ENCODE peak calls at places on chromosomes 1 and 21, in four cellular contexts. M is CD4-positive, alpha-beta T cell; O is fibroblast of mammary gland; U is K562. I is an unnamed sample.

GRCh38 chr1:200362421-200362820 is 47.4 kb downstream of the ZNF281 start:
- DNase-seq in M (no peak), O (no peak), U (no peak), I (no peak)

GRCh38 chr1:212228591-212229119 is 56.6 kb upstream of the PPP2R5A start:
- DNase-seq in M (no peak), O (no peak), U (no peak), I (no peak)

GRCh38 chr1:30809514-30810263 is 52.1 kb upstream of the LAPTM5 start:
- DNase-seq in M (no peak), O (peak; percentile 79), U (peak; percentile 79), I (no peak)

GRCh38 chr21:37072988-37073416 is at the start of the genes PIGP and TTC3:
- DNase-seq in M (peak; percentile 96), O (peak; percentile 90), U (peak; percentile 99), I (peak; percentile 99)

GRCh38 chr1:11331874-11332546 is 59.0 kb downstream of the UBIAD1 start:
- DNase-seq in M (no peak), O (no peak), U (no peak), I (no peak)

GRCh38 chr1:84851839-84852238 is 41.2 kb downstream of the LPAR3 start:
- DNase-seq in M (no peak), O (peak; percentile 95), U (no peak), I (no peak)

GRCh38 chr1:91799863-91800262 is 86.1 kb downstream of the TGFBR3 start:
- DNase-seq in M (no peak), O (no peak), U (no peak), I (no peak)

GRCh38 chr1:4778056-4778455 is 123.6 kb downstream of the AJAP1 start:
- DNase-seq in M (no peak), O (no peak), U (peak; percentile 50), I (no peak)

GRCh38 chr1:155038602-155039307 is 5.1 kb downstream of the DCST1 start:
- DNase-seq in M (no peak), O (peak; percentile 56), U (no peak), I (no peak)

GRCh38 chr1:13667696-13668095 is 32.3 kb upstream of the PRDM2 start:
- DNase-seq in M (no peak), O (no peak), U (no peak), I (no peak)

GRCh38 chr1:21468597-21468996 is 28.7 kb downstream of the NBPF3 start:
- DNase-seq in M (no peak), O (peak; percentile 56), U (peak; percentile 46), I (no peak)

GRCh38 chr1:63798284-63798683 is 24.5 kb downstream of the ROR1 start:
- DNase-seq in M (no peak), O (no peak), U (no peak), I (no peak)

GRCh38 chr1:40897499-40897898 is 35.3 kb upstream of the CITED4 start:
- DNase-seq in M (no peak), O (peak; percentile 62), U (no peak), I (no peak)

GRCh38 chr1:27959792-27960603 is at the start of gene XKR8:
- DNase-seq in M (peak; percentile 86), O (peak; percentile 56), U (peak; percentile 79), I (peak; percentile 74)

GRCh38 chr1:37495875-37496274 is 18.7 kb downstream of the MEAF6 start:
- DNase-seq in M (no peak), O (no peak), U (no peak), I (no peak)

GRCh38 chr1:29243023-29243862 is 6.9 kb downstream of the PTPRU start:
- DNase-seq in M (no peak), O (peak; percentile 48), U (no peak), I (no peak)

GRCh38 chr1:91891486-91891885 is 5.5 kb upstream of the TGFBR3 start:
- DNase-seq in M (no peak), O (peak; percentile 78), U (no peak), I (no peak)

GRCh38 chr21:27464643-27465042 is 497.8 kb upstream of the ADAMTS5 start:
- DNase-seq in M (no peak), O (no peak), U (no peak), I (no peak)

GRCh38 chr1:3669421-3669821 is 17.1 kb downstream of the TP73 start:
- DNase-seq in M (no peak), O (no peak), U (no peak), I (no peak)

DNA sequence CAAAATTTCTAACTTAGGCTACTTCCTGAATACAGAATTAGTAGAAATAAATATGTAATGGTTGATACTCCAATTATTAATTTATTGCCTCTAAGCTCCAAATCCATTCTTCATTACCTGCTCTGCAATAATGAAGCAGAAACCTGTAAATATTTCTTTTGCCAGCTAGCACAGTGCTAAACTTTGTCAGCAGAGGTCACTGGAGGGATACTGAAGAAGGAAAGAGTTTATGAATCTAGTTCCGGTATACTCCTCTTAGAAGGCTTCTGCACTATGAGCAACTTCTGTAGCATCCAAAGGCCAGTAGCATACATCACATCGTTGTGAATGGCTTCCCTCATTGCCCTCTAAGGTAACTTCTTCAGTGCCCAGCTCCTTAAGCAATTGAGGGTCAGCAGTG is 81.0 kb upstream of the LHX8 start:
- DNase-seq in M (no peak), O (no peak), U (no peak), I (no peak)
- TF ChIP-seq CTCF in M (no peak), O (no peak), U (no peak), I (peak; percentile 29)

DNA sequence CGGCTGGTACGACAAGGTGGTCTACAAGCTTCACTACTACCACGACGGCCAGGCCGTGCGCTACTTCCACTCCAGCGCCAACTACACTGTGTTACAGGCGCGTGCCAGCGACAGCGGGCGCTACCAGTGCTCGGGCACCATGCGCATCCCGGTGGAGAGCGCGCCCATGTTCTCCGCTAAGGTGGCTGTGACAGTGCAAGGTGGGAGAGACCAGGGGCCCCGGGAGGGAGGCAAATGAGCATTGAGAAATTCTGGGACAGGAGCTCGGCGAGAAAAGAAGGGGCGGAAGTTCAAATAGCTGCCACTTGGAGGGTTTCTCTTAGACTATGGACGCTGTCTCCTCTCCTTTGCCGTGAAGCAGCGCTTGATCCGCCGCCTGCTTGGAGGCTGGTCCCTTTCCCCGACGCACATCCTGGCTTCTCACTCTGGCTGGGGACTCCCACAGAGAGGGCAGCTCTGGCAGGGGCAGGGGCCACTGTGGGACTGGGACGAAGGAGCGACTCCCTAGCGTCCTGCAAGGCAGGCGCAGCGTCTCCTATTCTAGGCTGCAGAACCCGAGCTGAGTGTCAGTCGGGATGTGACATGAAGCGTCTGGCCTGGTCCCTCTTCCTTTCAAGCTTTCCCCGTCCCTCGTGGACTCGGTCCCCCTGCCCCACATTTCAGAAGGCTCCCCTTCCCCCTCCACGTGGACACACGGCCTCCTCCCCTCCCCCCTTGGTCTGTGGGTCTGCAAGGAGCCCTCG is 4.7 kb downstream of the FCRLB start:
- DNase-seq in M (peak; percentile 45), O (peak; percentile 42), U (peak; percentile 35), I (peak; percentile 32)
- TF ChIP-seq CTCF in M (no peak), O (peak; percentile 38), U (peak; percentile 29), I (peak; percentile 52)

GRCh38 chr1:220514256-220514655 is 13.7 kb upstream of the MARK1 start:
- DNase-seq in M (no peak), O (no peak), U (no peak), I (no peak)

GRCh38 chr1:220513834-220514233 is 14.1 kb upstream of the MARK1 start:
- DNase-seq in M (no peak), O (no peak), U (no peak), I (no peak)

GRCh38 chr1:220516014-220516721 is 11.8 kb upstream of the MARK1 start:
- DNase-seq in M (no peak), O (no peak), U (no peak), I (no peak)

GRCh38 chr1:220511183-220511582 is 16.8 kb upstream of the MARK1 start:
- DNase-seq in M (no peak), O (no peak), U (no peak), I (no peak)

GRCh38 chr1:220511785-220512184 is 16.2 kb upstream of the MARK1 start:
- DNase-seq in M (no peak), O (no peak), U (no peak), I (no peak)
- TF ChIP-seq CTCF in M (no peak), O (peak; percentile 6), U (peak; percentile 39), I (peak; percentile 56)

DNA sequence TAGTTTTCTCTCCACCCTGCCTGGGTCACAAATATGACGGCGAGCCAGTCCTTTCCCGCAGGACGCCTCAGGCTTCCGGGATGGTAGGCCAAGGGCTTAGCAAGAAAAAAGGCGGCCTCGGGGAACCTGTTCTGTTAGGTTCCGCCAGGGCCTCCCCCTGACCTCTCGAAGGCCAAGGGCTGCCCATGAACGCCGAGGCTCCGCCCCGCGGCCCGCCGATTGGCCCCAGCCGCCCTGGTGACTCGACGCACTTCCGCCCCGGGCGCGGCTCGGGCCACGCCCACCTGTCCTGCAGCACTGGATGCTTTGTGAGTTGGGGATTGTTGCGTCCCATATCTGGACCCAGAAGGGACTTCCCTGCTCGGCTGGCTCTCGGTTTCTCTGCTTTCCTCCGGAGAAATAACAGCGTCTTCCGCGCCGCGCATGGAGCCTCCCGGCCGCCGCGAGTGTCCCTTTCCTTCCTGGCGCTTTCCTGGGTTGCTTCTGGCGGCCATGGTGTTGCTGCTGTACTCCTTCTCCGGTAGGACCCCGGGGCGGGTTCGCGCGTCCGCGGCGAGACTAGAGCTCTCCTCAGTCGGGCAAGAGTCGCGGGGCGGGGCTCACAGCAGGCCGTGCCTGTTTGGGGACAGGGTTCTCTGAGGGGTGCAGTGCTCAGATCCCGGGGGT is at the start of gene CD46:
- DNase-seq in M (peak; percentile 93), O (peak; percentile 89), U (peak; percentile 96), I (peak; percentile 93)
- TF ChIP-seq CTCF in M (no peak), O (no peak), U (peak; percentile 2), I (no peak)

DNA sequence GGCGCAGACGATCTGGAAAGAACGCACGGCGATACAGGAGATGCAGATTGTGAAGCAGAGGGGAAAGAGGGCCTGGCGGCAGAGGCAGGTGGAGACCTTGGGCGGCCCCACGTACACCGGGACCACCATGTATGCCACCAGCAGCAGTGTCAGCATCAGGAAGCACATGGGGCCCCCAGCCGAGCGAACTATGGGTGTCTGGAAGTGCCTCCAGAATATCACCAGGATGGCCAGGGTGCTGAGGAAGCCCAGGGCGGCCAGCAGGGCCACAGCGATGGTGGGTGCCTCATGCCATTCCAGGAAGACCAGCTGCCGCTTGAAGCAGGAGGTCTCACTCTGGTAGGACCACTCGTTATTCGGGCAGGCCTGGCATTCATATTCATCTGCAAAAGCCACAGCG is 19.3 kb downstream of the TAS1R2 start:
- DNase-seq in M (no peak), O (no peak), U (no peak), I (no peak)
- TF ChIP-seq CTCF in M (no peak), O (no peak), U (no peak), I (no peak)

GRCh38 chr1:51568231-51568935 is 48.5 kb upstream of the OSBPL9 start:
- DNase-seq in M (no peak), O (no peak), U (no peak), I (no peak)

GRCh38 chr1:51572365-51572764 is 44.5 kb upstream of the OSBPL9 start:
- DNase-seq in M (no peak), O (no peak), U (no peak), I (no peak)

GRCh38 chr1:51570063-51570720 is 46.7 kb upstream of the OSBPL9 start:
- DNase-seq in M (no peak), O (no peak), U (no peak), I (no peak)

GRCh38 chr1:51567653-51568052 is 48.6 kb upstream of the EPS15 start:
- DNase-seq in M (no peak), O (peak; percentile 98), U (no peak), I (no peak)

GRCh38 chr1:51569284-51570062 is 47.4 kb upstream of the OSBPL9 start:
- DNase-seq in M (no peak), O (peak; percentile 72), U (peak; percentile 47), I (no peak)
- TF ChIP-seq CTCF in M (no peak), O (peak; percentile 18), U (peak; percentile 30), I (no peak)

I was measured in progenitor cell of endocrine pancreas.